ENCODE peak calls at places on chromosomes 13 and 19, in seven cellular contexts. A is neural crest cell, Y is brain microvascular endothelial cell, Q is BE2C, Z is B cell, G is WTC11, U is IMR-90. W is an unnamed sample.

GRCh38 chr13:99191900-99192399 is 8.7 kb upstream of the UBAC2 start:
- DNase-seq in A (no peak), Y (peak), Q (no peak), Z (no peak), G (no peak), U (peak), W (no peak)

GRCh38 chr19:56732974-56733373 is 61.4 kb upstream of the ZNF835 start:
- DNase-seq in A (no peak), Y (no peak), Q (no peak), Z (no peak), G (no peak), U (no peak), W (no peak)

GRCh38 chr13:110716235-110716505 is 2.7 kb downstream of the ING1 start:
- DNase-seq in A (no peak), Y (peak), Q (no peak), Z (no peak), G (no peak), U (no peak), W (no peak)

GRCh38 chr19:38285567-38285966 is 18.5 kb upstream of the C19orf33 start:
- DNase-seq in A (no peak), Y (no peak), Q (no peak), Z (no peak), G (no peak), U (peak), W (no peak)

GRCh38 chr13:71867101-71867814 is at the start of gene DACH1:
- DNase-seq in A (peak), Y (peak), Q (peak), Z (peak), G (peak), U (peak), W (peak)

GRCh38 chr19:51301266-51301665 is 10.2 kb upstream of the IGLON5 start:
- DNase-seq in A (no peak), Y (no peak), Q (no peak), Z (no peak), G (no peak), U (no peak), W (no peak)

GRCh38 chr19:33064117-33064777 is 441 bp downstream of the RHPN2 start:
- DNase-seq in A (no peak), Y (no peak), Q (peak), Z (peak), G (peak), U (no peak), W (peak)

GRCh38 chr19:48203227-48203793 is 32.8 kb downstream of the ZSWIM9 start:
- DNase-seq in A (no peak), Y (no peak), Q (no peak), Z (no peak), G (no peak), U (no peak), W (no peak)

GRCh38 chr13:99432637-99433542 is 68.4 kb upstream of the TM9SF2 start:
- DNase-seq in A (no peak), Y (peak), Q (no peak), Z (peak), G (peak), U (peak), W (peak)

GRCh38 chr13:106038752-106039151 is 496.7 kb downstream of the EFNB2 start:
- DNase-seq in A (no peak), Y (peak), Q (no peak), Z (no peak), G (no peak), U (peak), W (no peak)

GRCh38 chr13:113010510-113010865 is 41.5 kb downstream of the MCF2L start:
- DNase-seq in A (no peak), Y (no peak), Q (no peak), Z (no peak), G (no peak), U (no peak), W (no peak)

GRCh38 chr13:50712469-50712868 is 131.0 kb downstream of the DLEU7 start:
- DNase-seq in A (no peak), Y (no peak), Q (no peak), Z (no peak), G (no peak), U (no peak), W (no peak)

DNA sequence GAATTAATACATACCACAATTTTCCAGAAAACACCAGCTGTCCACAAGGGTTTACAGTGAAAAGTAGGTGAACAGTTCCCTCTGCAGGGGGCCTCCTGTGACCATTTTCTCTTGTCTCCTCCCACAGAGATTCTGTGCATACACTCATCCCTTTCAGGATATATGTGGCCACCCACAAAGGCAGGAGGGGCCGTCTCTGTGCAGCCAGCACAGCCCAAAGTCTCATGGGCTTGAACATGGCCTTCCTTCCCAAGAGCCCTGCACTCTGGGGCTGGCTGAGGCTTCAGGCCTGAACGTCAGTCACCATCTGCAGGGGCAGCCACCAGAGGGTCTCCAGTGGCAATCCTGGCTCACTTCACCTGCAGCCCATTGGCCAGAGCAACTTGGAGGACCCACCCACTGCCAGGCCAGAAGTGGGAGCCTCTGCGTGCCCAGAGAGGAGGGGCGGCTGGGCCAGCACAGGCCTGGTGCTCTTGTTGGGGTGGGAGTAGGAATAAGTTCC is 25.2 kb downstream of the TMEM161A start:
- DNase-seq in A (no peak), Y (peak), Q (peak), Z (no peak), G (peak), U (peak), W (peak)
- TF ChIP-seq CTCF in A (no peak), Y (no peak), Q (peak), Z (no peak), G (no peak), U (peak), W (no peak)

GRCh38 chr13:41634407-41634806 is 177.1 kb downstream of the RGCC start:
- DNase-seq in A (no peak), Y (no peak), Q (no peak), Z (no peak), G (no peak), U (no peak), W (no peak)
- TF ChIP-seq CTCF in A (no peak), Y (no peak), Q (no peak), Z (no peak), G (no peak), U (no peak), W (no peak)

DNA sequence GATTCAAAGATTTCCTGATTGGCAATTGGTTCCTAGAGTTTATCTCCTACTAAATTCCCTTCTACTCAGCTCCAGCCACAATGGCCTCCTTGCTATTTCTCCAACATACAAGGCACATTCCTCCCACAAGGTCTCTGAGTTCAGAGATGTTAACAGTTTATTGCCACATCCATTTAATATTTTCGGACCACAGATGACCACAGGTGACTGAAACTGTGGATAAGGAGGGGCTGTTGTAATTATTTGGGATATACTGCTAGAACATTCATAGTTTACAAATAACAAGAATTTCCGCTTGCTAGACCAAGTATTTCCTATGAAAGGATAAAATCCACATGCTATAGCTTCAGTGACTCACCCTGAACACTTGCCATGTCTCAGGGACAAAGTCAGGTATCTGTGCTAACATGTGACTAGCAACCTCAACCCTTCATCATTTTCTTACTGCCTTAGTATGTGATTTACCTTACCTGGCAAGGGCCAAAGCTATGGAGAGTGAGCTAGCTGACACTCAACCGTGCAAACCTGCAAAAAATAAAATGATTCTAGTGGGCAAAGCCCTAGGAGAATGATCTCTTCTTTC is 117.7 kb downstream of the TBC1D4 start:
- DNase-seq in A (no peak), Y (peak), Q (no peak), Z (no peak), G (no peak), U (peak), W (no peak)
- TF ChIP-seq CTCF in A (no peak), Y (peak), Q (no peak), Z (no peak), G (no peak), U (no peak), W (no peak)

GRCh38 chr13:23986619-23987018 is 89.3 kb upstream of the C1QTNF9B start:
- DNase-seq in A (no peak), Y (peak), Q (no peak), Z (no peak), G (no peak), U (peak), W (no peak)

GRCh38 chr13:23983671-23984070 is 86.4 kb upstream of the C1QTNF9B start:
- DNase-seq in A (no peak), Y (no peak), Q (no peak), Z (no peak), G (no peak), U (no peak), W (no peak)

GRCh38 chr13:23985846-23986245 is 88.5 kb upstream of the C1QTNF9B start:
- DNase-seq in A (no peak), Y (peak), Q (peak), Z (no peak), G (no peak), U (no peak), W (no peak)

GRCh38 chr13:23985060-23985459 is 87.8 kb upstream of the C1QTNF9B start:
- DNase-seq in A (no peak), Y (no peak), Q (no peak), Z (no peak), G (no peak), U (no peak), W (no peak)

GRCh38 chr13:23984541-23984940 is 87.2 kb upstream of the C1QTNF9B start:
- DNase-seq in A (no peak), Y (no peak), Q (no peak), Z (no peak), G (no peak), U (no peak), W (no peak)
- TF ChIP-seq CTCF in A (no peak), Y (no peak), Q (no peak), Z (no peak), G (no peak), U (no peak), W (no peak)

DNA sequence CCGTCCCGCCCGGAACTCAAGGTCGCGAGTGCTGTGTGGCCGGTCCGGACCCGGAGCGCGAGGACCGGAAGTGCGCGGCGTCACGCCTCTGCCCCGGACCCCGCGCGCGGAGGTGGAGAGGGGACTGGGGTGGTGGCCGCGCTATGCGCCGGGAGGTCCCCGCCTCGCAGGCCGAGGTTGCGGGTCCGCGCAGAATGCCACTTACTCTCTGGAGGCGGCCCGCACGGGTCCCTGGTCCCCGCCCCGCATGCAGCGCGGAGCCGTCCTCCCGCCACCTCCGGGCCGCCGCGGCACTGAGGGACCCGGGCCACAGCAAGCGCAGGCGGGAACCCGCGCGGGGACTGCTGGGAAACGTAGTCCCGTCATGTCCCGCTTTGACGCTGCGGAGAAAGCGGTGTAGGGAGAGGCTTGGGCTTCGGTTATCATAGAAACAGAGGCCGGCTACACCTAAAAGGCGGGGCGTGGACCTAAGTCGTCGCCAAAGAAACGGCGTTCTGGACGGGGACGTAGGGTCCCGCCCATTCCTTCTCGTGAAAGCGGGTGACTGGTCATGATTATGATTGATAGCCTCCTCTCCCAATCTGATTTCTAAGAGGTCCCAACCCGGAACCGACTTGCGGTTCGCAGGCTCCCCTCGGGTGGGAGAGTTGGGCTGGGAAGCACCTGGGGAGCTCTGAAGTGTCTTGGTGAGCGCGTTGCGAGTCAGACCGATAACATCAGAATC is at the start of gene ZNF837:
- DNase-seq in A (peak), Y (peak), Q (peak), Z (peak), G (peak), U (peak), W (peak)
- TF ChIP-seq CTCF in A (no peak), Y (no peak), Q (no peak), Z (no peak), G (no peak), U (no peak), W (no peak)

DNA sequence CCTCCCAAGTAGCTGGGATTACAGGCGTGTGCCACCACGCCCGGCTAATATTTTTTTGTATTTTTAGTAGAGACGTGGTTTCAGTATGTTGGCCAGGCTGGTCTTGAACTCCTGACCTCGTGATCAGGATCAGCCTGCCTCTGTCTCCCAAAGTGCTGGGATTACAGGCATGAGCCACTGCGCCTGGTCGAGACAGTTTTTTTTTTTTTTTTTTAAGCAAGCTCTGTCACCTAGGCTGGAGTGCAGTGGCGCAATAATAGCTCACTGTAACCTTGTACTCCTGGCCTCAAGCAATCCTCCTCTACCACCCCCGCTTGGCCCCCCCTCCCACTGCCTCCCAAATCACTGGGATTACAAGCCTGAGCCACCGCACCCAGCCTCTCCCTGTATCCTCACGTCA is 6.4 kb upstream of the MAP2K7 start:
- DNase-seq in A (no peak), Y (no peak), Q (no peak), Z (no peak), G (no peak), U (no peak), W (no peak)
- TF ChIP-seq CTCF in A (no peak), Y (no peak), Q (no peak), Z (no peak), G (no peak), U (no peak), W (no peak)

DNA sequence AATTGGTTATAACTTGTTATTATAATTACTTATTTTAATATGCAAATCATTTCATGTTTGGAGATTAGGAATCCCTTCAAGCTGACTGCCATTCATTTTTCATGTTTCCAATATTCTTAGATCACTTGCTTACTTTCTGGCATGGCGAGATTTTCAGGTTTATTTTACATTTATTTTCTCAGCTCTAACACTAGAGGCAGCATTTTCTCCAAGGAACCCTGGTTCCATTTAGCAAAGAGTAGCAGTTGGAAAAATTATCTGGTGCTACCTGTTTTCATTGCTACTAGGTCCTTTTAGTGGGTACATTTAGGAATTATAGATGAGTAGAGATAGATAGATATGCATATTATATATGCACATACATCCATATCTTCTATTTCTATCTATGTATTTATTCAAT is 90.9 kb upstream of the TRPC4 start:
- DNase-seq in A (no peak), Y (no peak), Q (no peak), Z (no peak), G (no peak), U (peak), W (no peak)
- TF ChIP-seq CTCF in A (peak), Y (peak), Q (peak), Z (no peak), G (no peak), U (peak), W (no peak)

W was measured in GM20000.